ENCODE peak calls at places on chromosome 9, in seven cellular contexts. R is left ventricle myocardium inferior; G is naive thymus-derived CD4-positive, alpha-beta T cell; V is Caco-2; Q is A549; Y is CD8-positive, alpha-beta T cell; N is left lung. E is an unnamed sample. For H3K4me1, the result is how much of the 10 kb centered on the place peaks cover.

GRCh38 chr9:36584626-36585460 is 12.1 kb downstream of the MELK start:
- DNase-seq in G (no peak), Q (no peak), V (peak), N (no peak), R (no peak), Y (no peak), E (no peak)

GRCh38 chr9:99822596-99823391 is 1.1 kb downstream of the NR4A3 start:
- DNase-seq in N (peak), Y (peak), Q (peak), R (peak), G (peak), V (peak), E (peak)

GRCh38 chr9:83992407-83992806 is 11.8 kb downstream of the RMI1 start:
- DNase-seq in N (no peak), V (peak), Y (no peak), G (no peak), Q (no peak), R (no peak), E (no peak)

GRCh38 chr9:69981686-69982450 is 61.8 kb upstream of the MAMDC2 start:
- DNase-seq in R (no peak), Q (no peak), N (no peak), G (no peak), V (no peak), Y (no peak), E (no peak)

GRCh38 chr9:82560457-82560904 is 502.5 kb downstream of the RASEF start:
- DNase-seq in R (no peak), Y (no peak), G (no peak), N (peak), Q (no peak), V (peak), E (no peak)

GRCh38 chr9:33297455-33297854 is 7.1 kb downstream of the NFX1 start:
- DNase-seq in G (no peak), V (no peak), Q (no peak), Y (no peak), R (peak), N (peak), E (no peak)

GRCh38 chr9:110427497-110428104 is 89.9 kb upstream of the TXNDC8 start:
- DNase-seq in Q (peak), V (peak), Y (no peak), G (no peak), R (peak), N (peak), E (peak)

GRCh38 chr9:8301296-8301695 is 501.7 kb upstream of the DMAC1 start:
- DNase-seq in Y (no peak), R (no peak), V (no peak), N (no peak), Q (no peak), G (no peak), E (no peak)

GRCh38 chr9:6944896-6945295 is 187.1 kb downstream of the KDM4C start:
- DNase-seq in Q (no peak), G (no peak), R (no peak), Y (no peak), N (no peak), V (no peak), E (no peak)

GRCh38 chr9:12930906-12931305 is 156.1 kb downstream of the LURAP1L start:
- DNase-seq in R (no peak), Q (no peak), N (no peak), G (no peak), V (no peak), Y (no peak), E (no peak)

GRCh38 chr9:107431461-107431860 is 58.1 kb downstream of the KLF4 start:
- DNase-seq in Q (no peak), G (no peak), N (no peak), Y (no peak), R (no peak), V (no peak), E (no peak)

GRCh38 chr9:5569891-5570290 is 59.0 kb upstream of the RIC1 start:
- DNase-seq in Y (no peak), N (no peak), V (no peak), R (no peak), Q (no peak), G (no peak), E (no peak)

GRCh38 chr9:81578606-81579005 is 110.7 kb downstream of the TLE1 start:
- DNase-seq in Y (no peak), Q (no peak), R (no peak), V (no peak), G (no peak), N (no peak), E (no peak)

GRCh38 chr9:38172601-38173000 is 103.6 kb upstream of the SHB start:
- DNase-seq in Q (no peak), R (no peak), N (no peak), G (no peak), V (no peak), Y (no peak), E (peak)

GRCh38 chr9:137989999-137990715 is 112.6 kb downstream of the CACNA1B start:
- DNase-seq in Y (no peak), Q (no peak), V (no peak), N (no peak), R (no peak), G (no peak), E (no peak)

GRCh38 chr9:4175846-4176245 is 124.0 kb downstream of the GLIS3 start:
- DNase-seq in V (no peak), Y (no peak), Q (no peak), G (no peak), R (no peak), N (no peak), E (no peak)

GRCh38 chr9:135100241-135101067 is 13.0 kb downstream of the OLFM1 start:
- DNase-seq in G (no peak), Q (no peak), Y (no peak), V (no peak), N (no peak), R (no peak), E (no peak)

GRCh38 chr9:95644377-95644776 is 127.6 kb upstream of the PTCH1 start:
- DNase-seq in V (no peak), R (no peak), G (no peak), Q (no peak), N (no peak), Y (no peak), E (no peak)

GRCh38 chr9:117541192-117541591 is 126.3 kb upstream of the ASTN2 start:
- DNase-seq in V (no peak), N (no peak), G (no peak), Y (no peak), Q (no peak), R (no peak), E (no peak)

GRCh38 chr9:77712533-77713130 is 64.5 kb upstream of the GNA14 start:
- DNase-seq in N (no peak), V (no peak), G (no peak), Y (no peak), Q (no peak), R (no peak), E (no peak)

GRCh38 chr9:133986774-133987454 is 5.2 kb downstream of the VAV2 start:
- DNase-seq in Q (no peak), V (no peak), Y (no peak), N (no peak), R (peak), G (no peak), E (no peak)

GRCh38 chr9:131833906-131834305 is 94.0 kb upstream of the RAPGEF1 start:
- DNase-seq in Q (no peak), Y (no peak), V (no peak), N (no peak), G (no peak), R (no peak), E (no peak)

GRCh38 chr9:71131145-71131544 is 9.7 kb upstream of the TRPM3 start:
- DNase-seq in N (no peak), G (no peak), Y (no peak), R (no peak), Q (no peak), V (no peak), E (no peak)

GRCh38 chr9:90815183-90815943 is 13.7 kb downstream of the SYK start:
- DNase-seq in Q (no peak), Y (no peak), G (peak), R (no peak), N (peak), V (no peak), E (no peak)

GRCh38 chr9:79524266-79524665 is 47.5 kb upstream of the TLE4 start:
- DNase-seq in R (no peak), G (no peak), Q (no peak), Y (no peak), N (no peak), V (no peak), E (no peak)

GRCh38 chr9:94819161-94819677 is 92.7 kb downstream of the AOPEP start:
- DNase-seq in Q (no peak), V (peak), Y (no peak), N (no peak), R (peak), G (no peak), E (no peak)

GRCh38 chr9:125511780-125512179 is 195.2 kb downstream of the MAPKAP1 start:
- DNase-seq in V (no peak), G (no peak), R (no peak), Q (no peak), N (no peak), Y (no peak), E (peak)

GRCh38 chr9:97501177-97501971 is at the start of gene TMOD1:
- DNase-seq in N (peak), R (peak), Y (no peak), G (no peak), Q (peak), V (peak), E (peak)

GRCh38 chr9:117757566-117757965 is 53.4 kb downstream of the TLR4 start:
- DNase-seq in R (no peak), V (no peak), N (no peak), Y (no peak), G (no peak), Q (no peak), E (no peak)

GRCh38 chr9:136629879-136630661 is 32.6 kb upstream of the EGFL7 start:
- DNase-seq in Q (no peak), Y (peak), N (peak), G (peak), R (peak), V (peak), E (peak)

GRCh38 chr9:109181284-109181683 is 14.2 kb upstream of the FRRS1L start:
- DNase-seq in V (no peak), R (no peak), N (no peak), G (peak), Y (no peak), Q (no peak), E (no peak)

GRCh38 chr9:127557998-127558546 is 54.0 kb upstream of the STXBP1 start:
- DNase-seq in G (no peak), R (no peak), N (no peak), Y (no peak), Q (no peak), V (no peak), E (no peak)
- H3K4me1 ChIP-seq in G (under half), R (half or more), N (half or more), Y (half or more), Q (half or more), V (under half), E (under half)

GRCh38 chr9:35112257-35113020 is 3.2 kb downstream of the ATOSB start:
- DNase-seq in N (peak), Q (no peak), V (no peak), G (no peak), R (no peak), Y (no peak), E (no peak)
- H3K4me3 ChIP-seq in N (no peak), Q (peak), V (no peak), G (no peak), R (peak), Y (no peak), E (no peak)

DNA sequence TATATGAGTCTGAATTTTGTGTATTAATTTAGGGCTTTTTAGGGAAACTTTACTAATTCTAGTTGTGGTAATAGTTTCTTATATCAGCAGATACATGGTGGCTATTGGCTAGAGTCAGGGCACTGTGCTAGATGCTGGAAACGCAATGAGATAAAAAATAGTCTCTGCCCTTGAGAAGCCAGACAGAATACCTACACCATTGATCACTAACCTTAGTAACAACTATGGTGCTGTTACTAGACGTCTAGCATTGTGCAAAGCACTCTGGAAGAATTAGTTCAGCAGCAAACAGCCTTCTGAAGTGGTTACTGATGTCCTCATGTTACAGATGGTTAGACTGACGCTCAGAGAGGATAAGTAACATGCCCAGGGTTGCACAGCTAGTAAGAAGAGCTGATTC is 61.8 kb downstream of the GDA start:
- DNase-seq in G (no peak), N (no peak), Y (no peak), R (no peak), V (no peak), Q (no peak), E (no peak)
- H3K4me1 ChIP-seq in G (under half), N (under half), Y (under half), R (under half), V (under half), Q (under half), E (under half)

GRCh38 chr9:85554349-85554748 is 187.4 kb downstream of the AGTPBP1 start:
- DNase-seq in V (no peak), N (no peak), Y (no peak), Q (no peak), G (no peak), R (no peak), E (no peak)

GRCh38 chr9:85547574-85547973 is 194.2 kb downstream of the AGTPBP1 start:
- DNase-seq in G (no peak), R (no peak), V (no peak), Q (no peak), N (no peak), Y (no peak), E (no peak)

GRCh38 chr9:85553475-85553874 is 188.3 kb downstream of the AGTPBP1 start:
- DNase-seq in N (no peak), R (no peak), Q (no peak), V (no peak), Y (no peak), G (no peak), E (no peak)
- H3K4me3 ChIP-seq in N (no peak), R (no peak), Q (no peak), V (no peak), Y (no peak), G (no peak), E (no peak)

GRCh38 chr9:92771309-92771708 is 6.7 kb upstream of the BICD2 start:
- DNase-seq in N (no peak), G (no peak), Q (no peak), Y (no peak), R (no peak), V (no peak), E (no peak)

GRCh38 chr9:92774274-92774673 is 9.6 kb upstream of the BICD2 start:
- DNase-seq in Q (no peak), Y (no peak), R (no peak), V (no peak), G (no peak), N (no peak), E (no peak)

GRCh38 chr9:92770005-92770995 is 5.7 kb upstream of the BICD2 start:
- DNase-seq in N (no peak), Q (no peak), Y (no peak), G (no peak), R (no peak), V (no peak), E (no peak)

GRCh38 chr9:92775466-92775865 is 10.8 kb upstream of the BICD2 start:
- DNase-seq in R (no peak), Q (no peak), N (no peak), G (no peak), Y (no peak), V (no peak), E (no peak)

DNA sequence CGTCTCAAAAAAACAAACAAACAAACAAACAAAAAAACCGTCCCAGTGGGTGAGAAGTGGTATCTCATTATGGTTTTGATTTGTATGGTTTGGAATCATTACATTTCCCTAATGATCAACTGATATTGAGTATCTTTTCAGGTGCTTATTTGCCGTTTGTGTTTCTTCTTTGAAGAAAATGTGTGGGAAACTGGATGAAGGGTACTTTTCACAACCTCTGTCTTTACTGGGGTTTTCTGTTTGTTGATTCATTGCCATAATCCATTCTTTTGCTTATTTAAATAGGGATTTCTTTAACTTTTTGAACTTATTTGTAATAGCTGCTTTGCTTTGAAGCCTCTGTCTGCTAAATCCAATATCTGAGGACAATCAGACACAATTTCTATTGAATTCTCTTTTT is 9.2 kb upstream of the BICD2 start:
- DNase-seq in Q (no peak), V (no peak), Y (no peak), G (no peak), N (no peak), R (no peak), E (no peak)
- H3K4me1 ChIP-seq in Q (under half), V (under half), Y (under half), G (under half), N (under half), R (under half), E (under half)